ENCODE peak calls at places on chromosomes 5 and 9, in six cellular contexts. N is neural progenitor cell; A is CD8-positive, alpha-beta T cell; D is CD8-positive, alpha-beta memory T cell; C is left ventricle myocardium inferior; V is small intestine. S is an unnamed sample.

GRCh38 chr5:57841671-57842375 is 359.2 kb upstream of the ACTBL2 start:
- DNase-seq in N (peak), A (no peak), D (no peak), C (no peak), V (no peak), S (no peak)

GRCh38 chr5:95734916-95735315 is 3.8 kb downstream of the RHOBTB3 start:
- DNase-seq in N (no peak), A (no peak), D (no peak), C (no peak), V (peak), S (peak)

GRCh38 chr9:137136926-137137607 is 1.9 kb upstream of the GRIN1 start:
- DNase-seq in N (no peak), A (peak), D (no peak), C (no peak), V (no peak), S (no peak)

GRCh38 chr5:147763791-147764525 is 18.6 kb downstream of the JAKMIP2 start:
- DNase-seq in N (no peak), A (no peak), D (no peak), C (no peak), V (no peak), S (no peak)

GRCh38 chr9:35515766-35516165 is 25.9 kb downstream of the RUSC2 start:
- DNase-seq in N (no peak), A (no peak), D (no peak), C (no peak), V (no peak), S (no peak)

GRCh38 chr5:160477266-160477970 is 55.8 kb downstream of the PTTG1 start:
- DNase-seq in N (no peak), A (no peak), D (no peak), C (no peak), V (peak), S (no peak)

GRCh38 chr5:60287174-60287771 is 393.7 kb upstream of the PDE4D start:
- DNase-seq in N (peak), A (no peak), D (no peak), C (peak), V (peak), S (no peak)

GRCh38 chr5:9766581-9766980 is 136.4 kb upstream of the TAS2R1 start:
- DNase-seq in N (no peak), A (no peak), D (no peak), C (no peak), V (no peak), S (no peak)

GRCh38 chr5:38403407-38403806 is 145.0 kb downstream of the EGFLAM start:
- DNase-seq in N (no peak), A (no peak), D (no peak), C (no peak), V (no peak), S (no peak)

GRCh38 chr9:130635306-130635705 is 29.1 kb upstream of the PRDM12 start:
- DNase-seq in N (no peak), A (no peak), D (no peak), C (no peak), V (no peak), S (no peak)

GRCh38 chr5:45437746-45438145 is 258.4 kb downstream of the HCN1 start:
- DNase-seq in N (no peak), A (no peak), D (no peak), C (no peak), V (no peak), S (no peak)

GRCh38 chr9:135809166-135809565 is 98.2 kb downstream of the CAMSAP1 start:
- DNase-seq in N (no peak), A (no peak), D (no peak), C (no peak), V (no peak), S (no peak)

GRCh38 chr9:108163321-108164005 is 673.9 kb upstream of the KLF4 start:
- DNase-seq in N (peak), A (no peak), D (no peak), C (no peak), V (no peak), S (peak)

GRCh38 chr9:127395491-127396252 is 1.3 kb upstream of the SLC2A8 start:
- DNase-seq in N (no peak), A (no peak), D (no peak), C (no peak), V (no peak), S (no peak)

GRCh38 chr9:14433841-14434511 is 120.0 kb upstream of the NFIB start:
- DNase-seq in N (no peak), A (no peak), D (no peak), C (no peak), V (peak), S (peak)

GRCh38 chr5:72464071-72464470 is 43.1 kb downstream of the ZNF366 start:
- DNase-seq in N (no peak), A (no peak), D (no peak), C (no peak), V (no peak), S (no peak)

GRCh38 chr5:14574891-14575496 is 6.6 kb upstream of the OTULINL start:
- DNase-seq in N (no peak), A (no peak), D (no peak), C (peak), V (peak), S (no peak)

GRCh38 chr5:16578474-16578883 is 38.3 kb downstream of the RETREG1 start:
- DNase-seq in N (no peak), A (no peak), D (no peak), C (no peak), V (no peak), S (peak)

GRCh38 chr5:113269023-113269997 is 165.5 kb downstream of the TSSK1B start:
- DNase-seq in N (peak), A (no peak), D (no peak), C (no peak), V (no peak), S (no peak)

GRCh38 chr5:1791176-1791575 is 8.5 kb downstream of the MRPL36 start:
- DNase-seq in N (no peak), A (no peak), D (no peak), C (no peak), V (no peak), S (no peak)

GRCh38 chr9:122206118-122207046 is 22.4 kb downstream of the LHX6 start:
- DNase-seq in N (no peak), A (no peak), D (no peak), C (no peak), V (no peak), S (no peak)

GRCh38 chr5:41834506-41834905 is 35.7 kb downstream of the OXCT1 start:
- DNase-seq in N (no peak), A (no peak), D (no peak), C (no peak), V (peak), S (no peak)

GRCh38 chr5:97550818-97551217 is 367.8 kb upstream of the RIOK2 start:
- DNase-seq in N (no peak), A (no peak), D (no peak), C (no peak), V (no peak), S (no peak)

GRCh38 chr5:119439140-119439625 is 13.1 kb upstream of the HSD17B4 start:
- DNase-seq in N (no peak), A (no peak), D (no peak), C (no peak), V (peak), S (no peak)

GRCh38 chr9:115106642-115107041 is 11.3 kb downstream of the TNC start:
- DNase-seq in N (no peak), A (no peak), D (no peak), C (no peak), V (no peak), S (no peak)

GRCh38 chr5:83364322-83365299 is 106.9 kb upstream of the VCAN start:
- DNase-seq in N (no peak), A (no peak), D (no peak), C (no peak), V (no peak), S (no peak)

GRCh38 chr5:20476016-20476415 is 488.0 kb upstream of the CDH18 start:
- DNase-seq in N (no peak), A (no peak), D (no peak), C (no peak), V (no peak), S (no peak)

GRCh38 chr5:158821321-158821720 is 278.4 kb downstream of the EBF1 start:
- DNase-seq in N (no peak), A (no peak), D (no peak), C (no peak), V (no peak), S (no peak)
- H3K27ac ChIP-seq in N (no peak), A (no peak), D (no peak), C (no peak), V (no peak), S (no peak)

GRCh38 chr5:32325616-32326015 is 12.9 kb upstream of the MTMR12 start:
- DNase-seq in N (no peak), A (no peak), D (no peak), C (no peak), V (no peak), S (no peak)

GRCh38 chr5:32329395-32329834 is 16.7 kb upstream of the MTMR12 start:
- DNase-seq in N (peak), A (peak), D (peak), C (peak), V (peak), S (peak)

GRCh38 chr5:32325067-32325466 is 12.3 kb upstream of the MTMR12 start:
- DNase-seq in N (no peak), A (no peak), D (no peak), C (no peak), V (no peak), S (no peak)

GRCh38 chr5:32323741-32324140 is 11.0 kb upstream of the MTMR12 start:
- DNase-seq in N (peak), A (no peak), D (no peak), C (no peak), V (no peak), S (no peak)

GRCh38 chr5:32326216-32326772 is 13.6 kb upstream of the MTMR12 start:
- DNase-seq in N (no peak), A (no peak), D (no peak), C (no peak), V (no peak), S (no peak)
- H3K27ac ChIP-seq in N (no peak), A (no peak), D (no peak), C (no peak), V (no peak), S (no peak)

GRCh38 chr5:151740958-151741373 is 17.5 kb downstream of the ATOX1 start:
- DNase-seq in N (no peak), A (no peak), D (no peak), C (no peak), V (no peak), S (no peak)

GRCh38 chr5:151745071-151745705 is 13.2 kb downstream of the ATOX1 start:
- DNase-seq in N (no peak), A (peak), D (peak), C (peak), V (no peak), S (peak)

GRCh38 chr5:151741678-151742423 is 16.6 kb downstream of the ATOX1 start:
- DNase-seq in N (no peak), A (no peak), D (no peak), C (no peak), V (no peak), S (no peak)

GRCh38 chr5:151742870-151743294 is 15.5 kb downstream of the ATOX1 start:
- DNase-seq in N (peak), A (no peak), D (no peak), C (peak), V (peak), S (peak)

DNA sequence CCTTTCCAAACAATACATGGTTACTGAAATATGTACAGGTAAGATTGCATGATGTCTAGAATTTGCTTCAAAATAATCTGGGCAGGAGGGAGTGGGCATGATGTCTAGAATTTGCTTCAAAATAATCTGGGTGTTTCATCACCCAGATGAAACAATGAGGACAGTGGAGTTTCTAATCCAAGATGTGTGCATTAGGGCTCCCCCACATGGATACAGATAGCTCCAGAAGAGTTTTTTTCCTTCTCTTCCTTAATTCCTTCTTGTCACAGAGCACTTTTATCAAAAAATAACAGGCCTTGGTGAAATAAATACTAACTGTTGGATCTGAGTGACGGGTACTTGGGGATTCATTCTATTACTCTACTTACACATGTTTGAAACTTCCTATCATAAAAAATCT is 14.9 kb downstream of the ATOX1 start:
- DNase-seq in N (no peak), A (no peak), D (no peak), C (no peak), V (no peak), S (no peak)
- H3K27ac ChIP-seq in N (no peak), A (no peak), D (no peak), C (no peak), V (no peak), S (peak)

DNA sequence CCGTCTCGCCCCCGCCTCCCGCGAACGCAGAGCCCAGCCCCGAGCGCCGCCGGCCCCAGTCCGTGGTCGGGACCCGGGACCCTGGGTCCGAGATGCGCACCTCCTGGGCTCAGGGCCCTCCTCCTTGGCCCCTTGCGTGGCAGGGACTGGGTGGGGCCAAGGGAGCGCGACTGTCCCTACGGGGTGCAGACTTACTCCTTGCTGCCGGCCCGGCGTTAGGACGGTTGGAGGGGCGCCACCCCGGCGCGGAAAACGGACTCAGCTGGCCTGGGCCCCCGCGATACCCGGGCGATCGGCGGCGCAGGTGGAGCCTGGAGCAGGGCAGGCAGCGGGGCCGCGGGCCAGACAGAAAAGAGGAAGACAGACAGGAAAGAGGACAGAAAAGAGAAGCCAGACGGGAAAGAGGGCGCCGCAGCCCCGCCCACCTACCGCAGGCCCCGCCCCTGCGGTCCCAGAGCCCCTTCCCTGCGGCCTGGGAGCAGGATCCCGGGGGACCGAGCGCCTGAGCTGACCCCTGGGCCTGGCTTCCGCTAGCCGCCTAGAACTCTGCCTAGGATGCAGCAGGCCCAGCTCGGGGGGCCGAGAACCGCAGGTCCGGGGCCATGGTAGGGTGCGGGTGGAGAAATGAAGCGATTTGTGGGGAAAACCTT is at the start of gene GBGT1:
- DNase-seq in N (peak), A (no peak), D (peak), C (peak), V (peak), S (no peak)
- H3K27ac ChIP-seq in N (no peak), A (no peak), D (peak), C (peak), V (no peak), S (no peak)

DNA sequence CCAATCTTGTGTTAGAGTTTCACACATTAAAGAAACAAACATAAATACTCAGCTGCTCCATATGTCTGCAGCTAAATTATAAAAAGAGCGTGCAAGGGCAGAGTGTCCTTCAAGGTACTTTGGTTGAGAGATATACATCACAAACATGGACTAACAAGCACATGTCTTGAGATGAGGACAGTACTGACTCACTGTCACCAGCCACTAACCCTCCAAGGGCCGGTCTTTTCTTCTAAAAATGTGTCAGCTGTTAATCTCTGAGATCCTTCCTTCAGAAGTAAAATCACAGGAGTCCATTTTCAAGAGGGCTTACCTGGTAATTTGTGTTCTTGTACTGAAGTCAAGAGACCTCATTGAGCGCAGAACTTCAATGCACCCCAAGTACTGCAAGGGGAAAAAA is 66.4 kb downstream of the SHC3 start:
- DNase-seq in N (no peak), A (no peak), D (no peak), C (no peak), V (no peak), S (no peak)
- H3K27ac ChIP-seq in N (no peak), A (no peak), D (no peak), C (no peak), V (no peak), S (no peak)

GRCh38 chr5:168579987-168580508 is 880 bp upstream of the PANK3 start:
- DNase-seq in N (no peak), A (no peak), D (no peak), C (no peak), V (no peak), S (no peak)
- H3K27ac ChIP-seq in N (peak), A (peak), D (peak), C (peak), V (peak), S (peak)

DNA sequence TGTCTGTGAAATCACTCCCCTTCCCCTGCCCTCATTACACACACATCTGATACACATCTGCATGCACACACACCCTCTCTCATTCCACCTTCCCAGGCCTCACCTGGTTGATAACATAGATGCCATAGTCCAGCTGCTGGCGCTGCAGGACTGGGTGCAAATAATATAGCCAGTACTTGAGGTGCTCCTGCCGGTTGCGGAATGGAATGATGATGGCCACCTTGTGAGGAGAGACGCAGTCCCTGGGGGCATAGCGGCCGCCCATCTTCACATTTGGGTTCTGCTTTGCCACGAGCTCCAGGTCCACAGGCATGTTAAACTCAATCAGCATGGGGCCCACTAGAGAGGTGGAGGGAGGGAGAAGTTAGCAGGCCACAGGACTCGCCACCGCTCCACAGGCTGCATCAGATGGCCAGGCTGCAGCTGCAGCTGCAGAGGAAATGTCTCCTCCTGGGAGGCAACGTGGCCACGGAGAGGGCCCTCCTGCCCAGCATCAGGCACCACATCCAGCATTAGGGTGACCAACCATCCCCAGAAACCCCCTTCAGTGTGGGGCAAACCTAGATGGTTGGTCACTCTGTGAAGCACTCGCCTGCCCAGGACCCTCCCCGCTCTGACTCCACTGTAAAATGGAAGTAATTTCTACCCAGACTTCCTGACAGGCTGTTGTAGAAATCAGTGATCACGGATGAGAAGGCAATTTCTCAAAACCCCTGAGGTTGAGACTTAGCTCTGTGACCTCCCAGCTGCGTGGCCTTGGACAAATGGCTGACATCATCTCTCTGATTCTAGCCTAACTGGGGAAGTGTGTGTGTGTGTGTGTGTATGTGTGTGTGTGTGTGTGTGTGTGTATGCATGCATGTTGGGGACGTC is 31.8 kb downstream of the B4GALT1 start:
- DNase-seq in N (no peak), A (no peak), D (no peak), C (no peak), V (peak), S (no peak)
- H3K27ac ChIP-seq in N (no peak), A (no peak), D (no peak), C (peak), V (peak), S (no peak)

S was measured in caudate nucleus.